ENCODE peak calls at places on chromosomes 11 and 22, in four cellular contexts. R is activated CD8-positive, alpha-beta T cell treated with anti-CD3 and anti-CD28 coated beads for 36 hours; Q is iPS DF 6.9; J is GM04504. V is an unnamed sample.

GRCh38 chr11:102603091-102603490 is 22.0 kb downstream of the MMP20 start:
- DNase-seq in Q (no peak), R (no peak), J (peak), V (no peak)

GRCh38 chr22:42644422-42645340 is 4.3 kb upstream of the ATP5MGL start:
- DNase-seq in J (no peak), Q (no peak), R (no peak), V (no peak)

GRCh38 chr11:134506046-134506445 is 94.0 kb upstream of the B3GAT1 start:
- DNase-seq in R (no peak), J (no peak), Q (no peak), V (no peak)

GRCh38 chr11:76025817-76026216 is 180.5 kb downstream of the WNT11 start:
- DNase-seq in R (no peak), J (no peak), Q (no peak), V (no peak)

GRCh38 chr11:64237484-64237951 is 3.1 kb downstream of the VEGFB start:
- DNase-seq in J (no peak), Q (no peak), R (no peak), V (no peak)

GRCh38 chr11:34219862-34220490 is 114.5 kb downstream of the NAT10 start:
- DNase-seq in Q (no peak), R (no peak), J (no peak), V (no peak)

GRCh38 chr22:25833091-25833490 is 91.1 kb downstream of the MYO18B start:
- DNase-seq in R (no peak), J (no peak), Q (no peak), V (no peak)

GRCh38 chr11:70073188-70073817 is 4.8 kb upstream of the ANO1 start:
- DNase-seq in J (no peak), R (no peak), Q (no peak), V (no peak)

GRCh38 chr22:46057762-46058420 is 80.9 kb upstream of the WNT7B start:
- DNase-seq in J (no peak), Q (no peak), R (peak), V (no peak)

GRCh38 chr22:49699476-49699875 is 128.2 kb downstream of the BRD1 start:
- DNase-seq in J (no peak), Q (no peak), R (no peak), V (no peak)